ENCODE peak calls at places on chromosomes 7 and 10, in five cellular contexts. One of them, this sample, is unnamed.

GRCh38 chr10:6385683-6386082 is 183.0 kb downstream of the PFKFB3 start:
- DNase-seq in IMR-90: peak; percentile 63
- DNase-seq in GM23338: no peak
- DNase-seq in pancreas: no peak
- DNase-seq in mammary epithelial cell: peak; percentile 49
- DNase-seq in this sample: no peak

GRCh38 chr7:80895056-80895455 is 23.8 kb downstream of the SEMA3C start:
- DNase-seq in GM23338: no peak
- DNase-seq in pancreas: no peak
- DNase-seq in IMR-90: no peak
- DNase-seq in mammary epithelial cell: no peak
- DNase-seq in this sample: no peak

GRCh38 chr7:121882731-121883130 is 9.8 kb downstream of the PTPRZ1 start:
- DNase-seq in pancreas: no peak
- DNase-seq in IMR-90: no peak
- DNase-seq in GM23338: no peak
- DNase-seq in mammary epithelial cell: peak; percentile 37
- DNase-seq in this sample: no peak

GRCh38 chr10:1474376-1475094 is 262.8 kb downstream of the ADARB2 start:
- DNase-seq in mammary epithelial cell: no peak
- DNase-seq in IMR-90: no peak
- DNase-seq in GM23338: no peak
- DNase-seq in pancreas: no peak
- DNase-seq in this sample: no peak

GRCh38 chr7:23022258-23022745 is 8.4 kb upstream of the HYCC1 start:
- DNase-seq in IMR-90: peak; percentile 95
- DNase-seq in GM23338: no peak
- DNase-seq in mammary epithelial cell: peak; percentile 70
- DNase-seq in pancreas: no peak
- DNase-seq in this sample: no peak

GRCh38 chr7:30510124-30511074 is 5.8 kb upstream of the GGCT start:
- DNase-seq in pancreas: no peak
- DNase-seq in IMR-90: peak; percentile 44
- DNase-seq in GM23338: peak; percentile 75
- DNase-seq in mammary epithelial cell: peak; percentile 33
- DNase-seq in this sample: no peak

GRCh38 chr7:44112997-44113763 is 9.0 kb downstream of the AEBP1 start:
- DNase-seq in pancreas: peak; percentile 29
- DNase-seq in mammary epithelial cell: no peak
- DNase-seq in IMR-90: no peak
- DNase-seq in GM23338: peak; percentile 18
- DNase-seq in this sample: no peak

GRCh38 chr7:112399501-112399900 is 50.8 kb upstream of the IFRD1 start:
- DNase-seq in GM23338: no peak
- DNase-seq in mammary epithelial cell: no peak
- DNase-seq in pancreas: no peak
- DNase-seq in IMR-90: peak; percentile 53
- DNase-seq in this sample: no peak

GRCh38 chr7:24755541-24756416 is 1.5 kb downstream of the GSDME start:
- DNase-seq in mammary epithelial cell: peak; percentile 95
- DNase-seq in IMR-90: peak; percentile 90
- DNase-seq in GM23338: no peak
- DNase-seq in pancreas: no peak
- DNase-seq in this sample: no peak

GRCh38 chr10:97490592-97490991 is 7.6 kb downstream of the MMS19 start:
- DNase-seq in GM23338: no peak
- DNase-seq in mammary epithelial cell: no peak
- DNase-seq in IMR-90: no peak
- DNase-seq in pancreas: no peak
- DNase-seq in this sample: no peak

GRCh38 chr7:53292341-53292740 is 256.9 kb downstream of the POM121L12 start:
- DNase-seq in GM23338: no peak
- DNase-seq in mammary epithelial cell: no peak
- DNase-seq in pancreas: no peak
- DNase-seq in IMR-90: no peak
- DNase-seq in this sample: no peak

GRCh38 chr10:58508316-58508715 is 4.4 kb upstream of the BICC1 start:
- DNase-seq in pancreas: no peak
- DNase-seq in mammary epithelial cell: peak; percentile 36
- DNase-seq in IMR-90: peak; percentile 92
- DNase-seq in GM23338: no peak
- DNase-seq in this sample: no peak

GRCh38 chr7:106793015-106793651 is 71.9 kb upstream of the PIK3CG start:
- DNase-seq in mammary epithelial cell: peak; percentile 12
- DNase-seq in pancreas: no peak
- DNase-seq in IMR-90: peak; percentile 33
- DNase-seq in GM23338: peak; percentile 68
- DNase-seq in this sample: peak; percentile 8

GRCh38 chr7:114901771-114902170 is 20.1 kb upstream of the MDFIC start:
- DNase-seq in GM23338: no peak
- DNase-seq in mammary epithelial cell: peak; percentile 84
- DNase-seq in pancreas: no peak
- DNase-seq in IMR-90: peak; percentile 26
- DNase-seq in this sample: no peak

GRCh38 chr7:114777288-114777687 is 144.6 kb upstream of the MDFIC start:
- DNase-seq in mammary epithelial cell: no peak
- DNase-seq in pancreas: no peak
- DNase-seq in IMR-90: no peak
- DNase-seq in GM23338: no peak
- DNase-seq in this sample: no peak

GRCh38 chr7:158309844-158310763 is 277.5 kb downstream of the PTPRN2 start:
- DNase-seq in GM23338: no peak
- DNase-seq in IMR-90: no peak
- DNase-seq in mammary epithelial cell: no peak
- DNase-seq in pancreas: no peak
- DNase-seq in this sample: no peak

GRCh38 chr7:119720541-119720940 is 552.4 kb upstream of the KCND2 start:
- DNase-seq in mammary epithelial cell: peak; percentile 68
- DNase-seq in IMR-90: peak; percentile 84
- DNase-seq in GM23338: no peak
- DNase-seq in pancreas: no peak
- DNase-seq in this sample: no peak

GRCh38 chr7:124856299-124856888 is 73.2 kb downstream of the POT1 start:
- DNase-seq in pancreas: no peak
- DNase-seq in GM23338: peak; percentile 67
- DNase-seq in IMR-90: peak; percentile 61
- DNase-seq in mammary epithelial cell: peak; percentile 29
- DNase-seq in this sample: peak; percentile 6

GRCh38 chr7:141480953-141481352 is 70.3 kb upstream of the AGK start:
- DNase-seq in IMR-90: no peak
- DNase-seq in GM23338: no peak
- DNase-seq in pancreas: no peak
- DNase-seq in mammary epithelial cell: no peak
- DNase-seq in this sample: no peak

GRCh38 chr10:98141484-98142073 is 7.1 kb downstream of the R3HCC1L start:
- DNase-seq in IMR-90: no peak
- DNase-seq in pancreas: no peak
- DNase-seq in GM23338: no peak
- DNase-seq in mammary epithelial cell: no peak
- DNase-seq in this sample: no peak

GRCh38 chr7:71984348-71984747 is 427.8 kb downstream of the CALN1 start:
- DNase-seq in GM23338: no peak
- DNase-seq in mammary epithelial cell: no peak
- DNase-seq in IMR-90: no peak
- DNase-seq in pancreas: no peak
- DNase-seq in this sample: no peak

GRCh38 chr7:44148961-44149550 is 7.9 kb upstream of the MYL7 start:
- DNase-seq in mammary epithelial cell: no peak
- DNase-seq in IMR-90: no peak
- DNase-seq in pancreas: no peak
- DNase-seq in GM23338: no peak
- DNase-seq in this sample: no peak

GRCh38 chr10:49171326-49172140 is 16.7 kb downstream of the TMEM273 start:
- DNase-seq in pancreas: no peak
- DNase-seq in GM23338: no peak
- DNase-seq in IMR-90: no peak
- DNase-seq in mammary epithelial cell: no peak
- DNase-seq in this sample: no peak

GRCh38 chr7:142918901-142919300 is 14.6 kb downstream of the TRPV5 start:
- DNase-seq in pancreas: no peak
- DNase-seq in IMR-90: no peak
- DNase-seq in mammary epithelial cell: no peak
- DNase-seq in GM23338: no peak
- DNase-seq in this sample: no peak

GRCh38 chr10:59587083-59587755 is 122.4 kb downstream of the SLC16A9 start:
- DNase-seq in IMR-90: no peak
- DNase-seq in pancreas: no peak
- DNase-seq in GM23338: no peak
- DNase-seq in mammary epithelial cell: peak; percentile 89
- DNase-seq in this sample: no peak

GRCh38 chr7:37524056-37524455 is 75.4 kb upstream of the ELMO1 start:
- DNase-seq in IMR-90: no peak
- DNase-seq in mammary epithelial cell: peak; percentile 30
- DNase-seq in GM23338: no peak
- DNase-seq in pancreas: no peak
- DNase-seq in this sample: no peak

GRCh38 chr7:148156248-148156647 is 434.3 kb upstream of the C7orf33 start:
- DNase-seq in IMR-90: peak; percentile 1
- DNase-seq in mammary epithelial cell: no peak
- DNase-seq in pancreas: no peak
- DNase-seq in GM23338: no peak
- DNase-seq in this sample: no peak

GRCh38 chr10:15815242-15815885 is 44.9 kb downstream of the MINDY3 start:
- DNase-seq in GM23338: no peak
- DNase-seq in pancreas: no peak
- DNase-seq in IMR-90: no peak
- DNase-seq in mammary epithelial cell: no peak
- DNase-seq in this sample: no peak

GRCh38 chr10:15809450-15809849 is 50.9 kb downstream of the MINDY3 start:
- DNase-seq in mammary epithelial cell: no peak
- DNase-seq in GM23338: no peak
- DNase-seq in IMR-90: no peak
- DNase-seq in pancreas: no peak
- DNase-seq in this sample: no peak

GRCh38 chr10:15817407-15818046 is 42.8 kb downstream of the MINDY3 start:
- DNase-seq in mammary epithelial cell: no peak
- DNase-seq in pancreas: no peak
- DNase-seq in IMR-90: peak; percentile 5
- DNase-seq in GM23338: no peak
- DNase-seq in this sample: no peak

GRCh38 chr10:15814565-15814964 is 45.7 kb downstream of the MINDY3 start:
- DNase-seq in GM23338: no peak
- DNase-seq in pancreas: no peak
- DNase-seq in mammary epithelial cell: no peak
- DNase-seq in IMR-90: no peak
- DNase-seq in this sample: no peak

GRCh38 chr10:15813415-15813814 is 46.9 kb downstream of the MINDY3 start:
- DNase-seq in pancreas: no peak
- DNase-seq in mammary epithelial cell: peak; percentile 1
- DNase-seq in GM23338: no peak
- DNase-seq in IMR-90: peak; percentile 41
- DNase-seq in this sample: no peak
- H3K4me3 ChIP-seq in pancreas: no peak overlapping the region
- H3K4me3 ChIP-seq in mammary epithelial cell: no peak overlapping the region
- H3K4me3 ChIP-seq in GM23338: no peak overlapping the region
- H3K4me3 ChIP-seq in IMR-90: no peak overlapping the region
- H3K4me3 ChIP-seq in this sample: no peak overlapping the region

GRCh38 chr7:1767524-1767923 is 97.4 kb downstream of the ELFN1 start:
- DNase-seq in IMR-90: no peak
- DNase-seq in GM23338: peak; percentile 66
- DNase-seq in mammary epithelial cell: no peak
- DNase-seq in pancreas: no peak
- DNase-seq in this sample: no peak
- TF ChIP-seq CTCF in IMR-90: no peak
- TF ChIP-seq CTCF in GM23338: peak; percentile 48
- TF ChIP-seq CTCF in mammary epithelial cell: no peak
- TF ChIP-seq CTCF in pancreas: no peak
- TF ChIP-seq CTCF in this sample: no peak

GRCh38 chr10:10774416-10774815 is 243.3 kb upstream of the CELF2 start:
- DNase-seq in pancreas: no peak
- DNase-seq in GM23338: no peak
- DNase-seq in IMR-90: no peak
- DNase-seq in mammary epithelial cell: no peak
- DNase-seq in this sample: no peak

GRCh38 chr10:10772411-10772810 is 245.3 kb upstream of the CELF2 start:
- DNase-seq in GM23338: no peak
- DNase-seq in IMR-90: no peak
- DNase-seq in mammary epithelial cell: no peak
- DNase-seq in pancreas: no peak
- DNase-seq in this sample: no peak

GRCh38 chr10:10776363-10776762 is 241.3 kb upstream of the CELF2 start:
- DNase-seq in GM23338: no peak
- DNase-seq in mammary epithelial cell: no peak
- DNase-seq in pancreas: no peak
- DNase-seq in IMR-90: no peak
- DNase-seq in this sample: no peak

GRCh38 chr10:10777279-10777678 is 240.4 kb upstream of the CELF2 start:
- DNase-seq in mammary epithelial cell: no peak
- DNase-seq in GM23338: no peak
- DNase-seq in pancreas: no peak
- DNase-seq in IMR-90: no peak
- DNase-seq in this sample: no peak

DNA sequence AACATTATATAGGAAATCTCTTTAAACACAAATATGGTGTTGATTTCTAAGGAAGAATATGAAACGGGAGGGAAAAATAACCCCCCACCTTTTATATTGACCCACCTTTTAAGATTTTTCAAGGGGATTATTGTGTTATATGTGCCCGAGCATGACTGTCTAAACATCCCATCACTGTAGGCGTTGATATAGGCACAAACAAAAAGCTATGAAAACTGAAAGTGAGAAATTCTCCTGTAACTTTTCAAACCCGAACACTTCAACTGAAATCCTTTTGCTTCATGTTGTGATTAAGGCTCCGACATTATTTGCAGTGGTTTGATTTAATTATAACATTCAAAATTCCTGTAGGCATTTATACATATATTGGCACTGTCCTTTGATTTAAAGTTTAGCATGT is 244.6 kb upstream of the CELF2 start:
- DNase-seq in mammary epithelial cell: no peak
- DNase-seq in GM23338: no peak
- DNase-seq in pancreas: no peak
- DNase-seq in IMR-90: no peak
- DNase-seq in this sample: no peak
- H3K4me3 ChIP-seq in mammary epithelial cell: no peak overlapping the region
- H3K4me3 ChIP-seq in GM23338: no peak overlapping the region
- H3K4me3 ChIP-seq in pancreas: no peak overlapping the region
- H3K4me3 ChIP-seq in IMR-90: no peak overlapping the region
- H3K4me3 ChIP-seq in this sample: no peak overlapping the region

DNA sequence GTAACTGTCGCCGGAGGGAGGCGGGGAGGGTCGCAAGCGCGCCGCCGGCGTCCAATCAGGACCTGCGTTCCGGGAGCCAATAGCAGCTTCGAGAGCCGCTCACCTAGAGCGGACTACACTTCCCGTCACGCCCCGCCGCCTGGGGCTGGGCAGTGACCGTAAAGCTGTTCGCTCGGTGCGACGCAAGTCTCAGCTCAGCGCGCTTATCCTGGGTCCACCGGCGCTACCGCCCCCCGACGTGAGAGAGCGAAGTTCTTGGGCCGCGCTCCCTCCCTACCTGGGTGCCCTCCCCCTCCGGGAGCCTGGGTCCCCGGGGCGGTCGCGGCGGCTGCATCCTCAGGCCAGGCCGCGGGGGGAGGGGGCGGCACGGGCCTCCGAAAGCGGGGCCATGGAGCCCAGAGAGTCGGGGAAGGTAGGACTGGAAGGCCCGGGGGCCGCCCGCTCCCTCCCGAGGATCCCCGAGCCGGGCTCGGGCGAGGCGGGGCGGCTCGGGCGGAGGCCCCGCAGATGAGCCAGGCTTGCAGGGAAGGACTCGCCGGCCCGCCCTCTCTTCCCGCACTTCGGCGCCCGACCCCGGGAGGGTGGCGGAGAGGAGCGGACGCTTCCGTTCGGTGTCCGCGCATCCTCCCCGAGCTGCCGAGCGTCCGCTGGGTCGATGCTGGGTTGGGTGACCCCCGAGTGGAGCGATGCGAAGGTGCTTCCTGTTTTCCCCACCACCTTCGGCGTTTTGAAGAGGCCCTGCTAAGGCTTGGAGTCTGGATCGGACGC is at the start of gene ZNF862:
- DNase-seq in IMR-90: peak; percentile 97
- DNase-seq in mammary epithelial cell: peak; percentile 96
- DNase-seq in GM23338: peak; percentile 99
- DNase-seq in pancreas: peak; percentile 96
- DNase-seq in this sample: peak; percentile 93
- TF ChIP-seq CTCF in IMR-90: no peak
- TF ChIP-seq CTCF in mammary epithelial cell: peak; percentile 16
- TF ChIP-seq CTCF in GM23338: no peak
- TF ChIP-seq CTCF in pancreas: no peak
- TF ChIP-seq CTCF in this sample: no peak